ENCODE peak calls at places on chromosomes 2 and 18, in nine cellular contexts. A is HFFc6, Y is neural crest cell, C is HFF-Myc, U is GM04504, T is DMS 273 treated with DMSO at 0.1 percent for 48 hours, K is iris pigment epithelial cell, Q is amygdala, E is KBM-7. M is an unnamed sample.

GRCh38 chr18:3511980-3512379 is 62.0 kb downstream of the TGIF1 start:
- DNase-seq in K (peak; percentile 79), U (peak; percentile 42), A (peak; percentile 85), Y (no peak), C (peak; percentile 31), T (peak; percentile 20), E (no peak), Q (no peak), M (peak; percentile 79)

GRCh38 chr2:25323042-25323514 is 18.6 kb downstream of the DNMT3A start:
- DNase-seq in K (peak; percentile 69), U (no peak), A (no peak), C (no peak), T (no peak), E (no peak), Y (peak; percentile 38), Q (no peak), M (no peak)

GRCh38 chr2:207772081-207772843 is 2.6 kb upstream of the FZD5 start:
- DNase-seq in K (no peak), Q (no peak), A (no peak), E (peak; percentile 66), T (no peak), C (no peak), Y (no peak), U (no peak), M (no peak)

GRCh38 chr18:59264651-59265245 is 8.5 kb downstream of the RAX start:
- DNase-seq in A (no peak), T (no peak), U (no peak), Q (no peak), E (no peak), C (no peak), K (no peak), Y (no peak), M (no peak)

GRCh38 chr18:8040021-8040420 is 472.9 kb downstream of the PTPRM start:
- DNase-seq in U (no peak), A (no peak), Q (no peak), T (no peak), C (no peak), K (no peak), E (no peak), Y (no peak), M (no peak)

GRCh38 chr18:48851563-48851962 is 99.2 kb downstream of the SMAD7 start:
- DNase-seq in U (no peak), K (no peak), C (no peak), Q (no peak), T (no peak), A (no peak), E (no peak), Y (no peak), M (no peak)

GRCh38 chr2:69801745-69802144 is 27.7 kb upstream of the GMCL1 start:
- DNase-seq in Y (no peak), E (no peak), C (no peak), T (no peak), A (no peak), K (no peak), Q (no peak), U (no peak), M (no peak)

GRCh38 chr2:195861821-195862220 is 204.8 kb downstream of the SLC39A10 start:
- DNase-seq in E (no peak), Q (no peak), Y (no peak), A (peak; percentile 4), U (no peak), C (no peak), T (no peak), K (no peak), M (peak; percentile 40)

GRCh38 chr2:235500110-235500760 is 6.4 kb downstream of the AGAP1 start:
- DNase-seq in T (no peak), Q (no peak), E (no peak), K (no peak), C (no peak), Y (no peak), A (no peak), U (no peak), M (no peak)

GRCh38 chr2:229888031-229888430 is 33.8 kb downstream of the TRIP12 start:
- DNase-seq in T (no peak), E (no peak), A (no peak), K (no peak), Y (no peak), Q (no peak), C (no peak), U (no peak), M (no peak)

GRCh38 chr2:37737507-37737906 is 66.1 kb upstream of the CDC42EP3 start:
- DNase-seq in E (no peak), Q (no peak), K (no peak), Y (no peak), C (no peak), T (no peak), U (no peak), A (peak; percentile 21), M (no peak)